ENCODE peak calls at places on chromosome 5, in four cellular contexts. C is heart left ventricle, M is body of pancreas, D is tibial nerve. N is an unnamed sample.
A peak's percentile ranks its signal among the peaks of the same experiment; 100 is the strongest.

GRCh38 chr5:50733737-50734136 is 67.3 kb downstream of the PARP8 start:
- DNase-seq in C (no peak), M (no peak), D (no peak), N (no peak)

GRCh38 chr5:124261133-124261532 is 485.3 kb downstream of the ZNF608 start:
- DNase-seq in C (no peak), M (no peak), D (no peak), N (no peak)

GRCh38 chr5:134958755-134959154 is 9.0 kb upstream of the CATSPER3 start:
- DNase-seq in C (no peak), M (no peak), D (no peak), N (no peak)

GRCh38 chr5:128304791-128305190 is 221.2 kb downstream of the SLC12A2 start:
- DNase-seq in C (no peak), M (no peak), D (no peak), N (no peak)

GRCh38 chr5:41418220-41419031 is 92.0 kb downstream of the PLCXD3 start:
- DNase-seq in C (no peak), M (no peak), D (no peak), N (no peak)

GRCh38 chr5:176735383-176736265 is 74.7 kb upstream of the UNC5A start:
- DNase-seq in C (no peak), M (no peak), D (no peak), N (no peak)

GRCh38 chr5:24547127-24547526 is 97.7 kb downstream of the CDH10 start:
- DNase-seq in C (no peak), M (no peak), D (no peak), N (no peak)

GRCh38 chr5:72248352-72249032 is 71.5 kb downstream of the MRPS27 start:
- DNase-seq in C (peak; percentile 32), M (peak; percentile 56), D (no peak), N (no peak)

GRCh38 chr5:116488334-116488733 is 86.3 kb downstream of the SEMA6A start:
- DNase-seq in C (no peak), M (no peak), D (no peak), N (peak; percentile 14)

GRCh38 chr5:122921826-122922225 is 76.4 kb downstream of the SNX24 start:
- DNase-seq in C (no peak), M (no peak), D (no peak), N (no peak)

GRCh38 chr5:141560725-141561483 is 57.9 kb downstream of the DIAPH1 start:
- DNase-seq in C (peak; percentile 81), M (peak; percentile 96), D (peak; percentile 77), N (peak; percentile 96)

GRCh38 chr5:34863947-34864346 is 25.0 kb downstream of the TTC23L start:
- DNase-seq in C (no peak), M (no peak), D (no peak), N (no peak)

GRCh38 chr5:72441861-72442540 is 65.2 kb downstream of the ZNF366 start:
- DNase-seq in C (no peak), M (no peak), D (no peak), N (no peak)

GRCh38 chr5:137176126-137176525 is 323.0 kb downstream of the SPOCK1 start:
- DNase-seq in C (no peak), M (peak; percentile 31), D (no peak), N (no peak)

GRCh38 chr5:90881626-90882150 is 323.1 kb downstream of the ADGRV1 start:
- DNase-seq in C (no peak), M (no peak), D (no peak), N (no peak)

GRCh38 chr5:95723632-95724369 is 7.3 kb upstream of the RHOBTB3 start:
- DNase-seq in C (no peak), M (no peak), D (no peak), N (no peak)

GRCh38 chr5:89377752-89378455 is 494.9 kb upstream of the MEF2C start:
- DNase-seq in C (no peak), M (no peak), D (no peak), N (no peak)

GRCh38 chr5:174235226-174235992 is 189.9 kb downstream of the NSG2 start:
- DNase-seq in C (no peak), M (no peak), D (no peak), N (no peak)

GRCh38 chr5:18772475-18772874 is 1138.2 kb downstream of the TAF11L14 start:
- DNase-seq in C (no peak), M (peak; percentile 35), D (no peak), N (no peak)

GRCh38 chr5:153960269-153961215 is 78.2 kb downstream of the FAM114A2 start:
- DNase-seq in C (no peak), M (no peak), D (no peak), N (no peak)

GRCh38 chr5:33330992-33331391 is 109.8 kb upstream of the TARS1 start:
- DNase-seq in C (no peak), M (no peak), D (no peak), N (no peak)

GRCh38 chr5:172775326-172776234 is 4.6 kb upstream of the DUSP1 start:
- DNase-seq in C (peak; percentile 57), M (peak; percentile 89), D (peak; percentile 79), N (peak; percentile 98)

GRCh38 chr5:172779968-172780350 is 9.0 kb upstream of the DUSP1 start:
- DNase-seq in C (no peak), M (no peak), D (no peak), N (no peak)

GRCh38 chr5:172776235-172776594 is 5.2 kb upstream of the DUSP1 start:
- DNase-seq in C (no peak), M (no peak), D (no peak), N (no peak)

GRCh38 chr5:172777381-172778222 is 6.6 kb upstream of the DUSP1 start:
- DNase-seq in C (peak; percentile 86), M (peak; percentile 93), D (peak; percentile 84), N (peak; percentile 97)

GRCh38 chr5:172778223-172778814 is 7.3 kb upstream of the DUSP1 start:
- DNase-seq in C (peak; percentile 23), M (peak; percentile 92), D (no peak), N (no peak)
- TF ChIP-seq POLR2A in C (no peak), M (peak; percentile 60), D (no peak), N (no peak)

DNA sequence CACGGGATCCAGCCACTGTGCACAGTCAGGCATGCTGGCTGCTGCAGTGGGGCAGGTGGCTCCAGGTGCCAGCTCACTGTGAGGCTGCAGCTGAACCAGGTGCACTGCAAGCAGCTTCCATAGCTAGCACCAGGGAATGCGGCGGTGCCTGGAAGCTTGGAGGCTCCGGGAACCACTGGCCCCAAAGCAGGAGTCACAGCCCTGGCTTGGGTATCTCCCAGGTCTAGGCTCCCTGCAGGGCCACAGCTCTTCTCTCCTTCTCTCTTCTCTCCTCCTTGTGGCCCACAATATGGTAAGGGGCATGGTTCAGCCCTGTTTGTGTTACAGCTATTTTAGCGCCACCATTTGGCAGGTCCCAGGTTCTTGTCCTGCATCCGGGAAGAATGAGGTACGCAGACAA is 6.7 kb upstream of the MTMR12 start:
- DNase-seq in C (no peak), M (no peak), D (no peak), N (peak; percentile 81)
- TF ChIP-seq CTCF in C (no peak), M (no peak), D (no peak), N (no peak)

GRCh38 chr5:76532061-76532460 is 91.1 kb downstream of the F2RL2 start:
- DNase-seq in C (no peak), M (no peak), D (no peak), N (no peak)

GRCh38 chr5:76527685-76528161 is 95.5 kb downstream of the F2RL2 start:
- DNase-seq in C (no peak), M (no peak), D (no peak), N (no peak)

GRCh38 chr5:76526950-76527349 is 96.3 kb downstream of the F2RL2 start:
- DNase-seq in C (no peak), M (no peak), D (no peak), N (no peak)

GRCh38 chr5:76529464-76530344 is 93.5 kb downstream of the F2RL2 start:
- DNase-seq in C (no peak), M (no peak), D (no peak), N (no peak)

GRCh38 chr5:76528547-76529334 is 94.5 kb downstream of the F2RL2 start:
- DNase-seq in C (no peak), M (no peak), D (no peak), N (no peak)
- H3K4me1 ChIP-seq in C (no peaks in the 10 kb centered on the region), M (peaks cover 15% of the 10 kb centered on the region), D (no peaks in the 10 kb centered on the region), N (no peaks in the 10 kb centered on the region)

GRCh38 chr5:1487079-1487764 is 36.5 kb downstream of the LPCAT1 start:
- DNase-seq in C (no peak), M (no peak), D (no peak), N (no peak)
- TF ChIP-seq POLR2A in C (no peak), M (no peak), D (no peak), N (no peak)

N was measured in esophagus muscularis mucosa.